ENCODE peak calls at places on chromosomes 7 and 10, in eight cellular contexts. U is right cardiac atrium, T is A549, H is OCI-LY7, R is IMR-90, V is Panc1, M is breast epithelium, G is right atrium auricular region. K is an unnamed sample.
A peak's percentile ranks its signal among the peaks of the same experiment; 100 is the strongest.

GRCh38 chr10:123428302-123428701 is 237.9 kb upstream of the GPR26 start:
- DNase-seq in M (no peak), U (no peak), V (no peak), H (no peak), T (no peak), R (no peak), G (no peak), K (no peak)

GRCh38 chr10:60444494-60445064 is 54.9 kb upstream of the ANK3 start:
- DNase-seq in G (no peak), V (no peak), R (peak; percentile 63), H (no peak), T (peak; percentile 43), M (no peak), U (no peak), K (no peak)

GRCh38 chr10:106268000-106268399 is 896.5 kb downstream of the SORCS1 start:
- DNase-seq in H (no peak), U (no peak), G (no peak), R (no peak), M (no peak), V (no peak), T (no peak), K (no peak)

GRCh38 chr7:99504281-99504602 is 220 bp upstream of the ZKSCAN5 start:
- DNase-seq in V (no peak), H (no peak), U (no peak), R (no peak), T (no peak), M (no peak), G (no peak), K (peak; percentile 99)

GRCh38 chr7:23530355-23530754 is 1.4 kb downstream of the TRA2A start:
- DNase-seq in H (peak; percentile 71), T (peak; percentile 47), V (no peak), G (no peak), R (peak; percentile 31), U (no peak), M (no peak), K (no peak)

GRCh38 chr10:68125770-68126169 is 16.5 kb downstream of the MYPN start:
- DNase-seq in R (no peak), H (no peak), U (no peak), M (no peak), V (no peak), T (peak; percentile 58), G (no peak), K (no peak)

GRCh38 chr7:67518580-67518979 is 521.9 kb downstream of the TYW1 start:
- DNase-seq in G (no peak), H (no peak), M (no peak), V (no peak), U (peak; percentile 66), R (no peak), T (no peak), K (no peak)

GRCh38 chr10:59575269-59575668 is 134.4 kb downstream of the SLC16A9 start:
- DNase-seq in U (no peak), M (no peak), G (no peak), R (no peak), H (no peak), T (no peak), V (no peak), K (no peak)

GRCh38 chr10:26516540-26517101 is 78.5 kb downstream of the APBB1IP start:
- DNase-seq in M (no peak), V (no peak), G (no peak), T (no peak), H (no peak), U (no peak), R (no peak), K (no peak)

GRCh38 chr10:122326806-122327205 is 47.7 kb upstream of the PLEKHA1 start:
- DNase-seq in V (no peak), H (no peak), R (no peak), T (no peak), G (peak; percentile 32), M (no peak), U (no peak), K (no peak)

GRCh38 chr10:63376560-63377304 is 89.0 kb downstream of the JMJD1C start:
- DNase-seq in M (no peak), V (no peak), H (peak; percentile 31), G (no peak), R (peak; percentile 60), U (no peak), T (no peak), K (no peak)

GRCh38 chr10:91558473-91558872 is 74.4 kb downstream of the PPP1R3C start:
- DNase-seq in M (no peak), H (no peak), R (no peak), T (no peak), G (peak; percentile 11), U (no peak), V (no peak), K (no peak)

GRCh38 chr7:68748934-68749695 is 849.2 kb upstream of the AUTS2 start:
- DNase-seq in V (no peak), H (no peak), M (no peak), R (no peak), G (no peak), T (no peak), U (no peak), K (peak; percentile 64)

GRCh38 chr7:36119005-36119711 is 33.9 kb upstream of the EEPD1 start:
- DNase-seq in M (no peak), U (no peak), R (peak; percentile 98), T (peak; percentile 78), H (no peak), G (no peak), V (peak; percentile 42), K (no peak)

GRCh38 chr10:58438340-58438739 is 53.1 kb downstream of the TFAM start:
- DNase-seq in R (peak; percentile 73), H (no peak), U (no peak), V (no peak), T (no peak), G (no peak), M (no peak), K (no peak)

GRCh38 chr7:90180649-90181048 is 26.4 kb downstream of the STEAP1 start:
- DNase-seq in H (no peak), R (no peak), U (no peak), V (no peak), M (no peak), G (no peak), T (peak; percentile 71), K (no peak)

GRCh38 chr10:130218936-130219335 is 82.7 kb downstream of the GLRX3 start:
- DNase-seq in H (no peak), G (no peak), V (no peak), T (no peak), R (no peak), M (no peak), U (no peak), K (peak; percentile 4)

GRCh38 chr7:70698219-70698832 is 433.6 kb upstream of the GALNT17 start:
- DNase-seq in U (no peak), T (peak; percentile 55), M (no peak), G (no peak), R (peak; percentile 73), H (peak; percentile 70), V (peak; percentile 33), K (peak; percentile 23)

GRCh38 chr10:98619446-98619845 is 172.7 kb upstream of the HPS1 start:
- DNase-seq in H (no peak), V (no peak), U (no peak), G (no peak), R (no peak), M (no peak), T (no peak), K (no peak)

GRCh38 chr7:122885583-122886356 is 490 bp downstream of the CADPS2 start:
- DNase-seq in M (no peak), U (peak; percentile 69), G (peak; percentile 64), V (no peak), T (peak; percentile 10), R (no peak), H (no peak), K (peak; percentile 57)

GRCh38 chr7:157693521-157694388 is 357.0 kb downstream of the DNAJB6 start:
- DNase-seq in V (no peak), M (no peak), U (no peak), R (no peak), T (no peak), H (no peak), G (no peak), K (peak; percentile 4)

GRCh38 chr7:50341709-50342108 is 37.2 kb downstream of the IKZF1 start:
- DNase-seq in T (no peak), H (no peak), R (no peak), U (no peak), G (no peak), V (no peak), M (no peak), K (no peak)

GRCh38 chr10:66844176-66844947 is 81.5 kb upstream of the LRRTM3 start:
- DNase-seq in M (no peak), V (no peak), R (no peak), U (no peak), T (no peak), G (no peak), H (no peak), K (no peak)

GRCh38 chr10:80964955-80965614 is 427.4 kb downstream of the SH2D4B start:
- DNase-seq in G (no peak), H (peak; percentile 2), U (no peak), V (no peak), R (no peak), T (no peak), M (no peak), K (no peak)

GRCh38 chr10:31820096-31820495 is 108.5 kb downstream of the ARHGAP12 start:
- DNase-seq in V (no peak), R (no peak), G (no peak), T (no peak), M (no peak), U (no peak), H (no peak), K (no peak)

GRCh38 chr10:95183451-95184230 is 10.4 kb upstream of the ACSM6 start:
- DNase-seq in T (peak; percentile 92), U (peak; percentile 95), R (peak; percentile 71), V (no peak), G (peak; percentile 73), H (peak; percentile 87), M (peak; percentile 72), K (peak; percentile 93)

GRCh38 chr7:114857605-114858004 is 64.3 kb upstream of the MDFIC start:
- DNase-seq in V (no peak), G (no peak), U (no peak), R (peak; percentile 15), M (no peak), T (no peak), H (no peak), K (no peak)

GRCh38 chr10:93061594-93062498 is 1.2 kb downstream of the CYP26C1 start:
- DNase-seq in G (peak; percentile 46), T (no peak), M (no peak), U (no peak), H (no peak), R (peak; percentile 33), V (no peak), K (no peak)
- H3K4me3 ChIP-seq in G (no peak overlapping the region), T (no peak overlapping the region), M (peak overlapping the region; percentile 32), U (peak overlapping the region; percentile 20), H (no peak overlapping the region), R (peak overlapping the region; percentile 36), V (peak overlapping the region; percentile 73), K (no peak overlapping the region)

GRCh38 chr10:72379062-72379461 is 24.3 kb upstream of the DNAJB12 start:
- DNase-seq in M (no peak), R (no peak), V (no peak), H (no peak), T (no peak), U (no peak), G (no peak), K (no peak)
- H3K27ac ChIP-seq in M (no peak overlapping the region), R (no peak overlapping the region), V (no peak overlapping the region), H (no peak overlapping the region), T (no peak overlapping the region), U (no peak overlapping the region), G (no peak overlapping the region), K (no peak overlapping the region)

GRCh38 chr7:30320392-30320791 is 36.0 kb downstream of the ZNRF2 start:
- DNase-seq in H (no peak), T (no peak), G (no peak), M (no peak), V (no peak), U (no peak), R (no peak), K (no peak)
- H3K4me3 ChIP-seq in H (peak overlapping the region; percentile 63), T (no peak overlapping the region), G (no peak overlapping the region), M (no peak overlapping the region), V (no peak overlapping the region), U (no peak overlapping the region), R (no peak overlapping the region), K (no peak overlapping the region)

GRCh38 chr7:30583181-30583580 is 11.5 kb upstream of the GARS1 start:
- DNase-seq in H (no peak), R (no peak), T (no peak), M (no peak), G (no peak), V (no peak), U (no peak), K (no peak)
- H3K27ac ChIP-seq in H (no peak overlapping the region), R (no peak overlapping the region), T (no peak overlapping the region), M (no peak overlapping the region), G (no peak overlapping the region), V (no peak overlapping the region), U (no peak overlapping the region), K (no peak overlapping the region)